ENCODE peak calls at places on chromosomes 11 and 22, in four cellular contexts. L is MM.1S, Q is HCT116, S is SK-N-SH. V is an unnamed sample.

GRCh38 chr11:79400206-79400605 is 40.6 kb downstream of the TENM4 start:
- DNase-seq in Q (no peak), L (no peak), S (no peak), V (no peak)

GRCh38 chr11:47062736-47063135 is 113.9 kb downstream of the ARFGAP2 start:
- DNase-seq in S (no peak), L (no peak), Q (no peak), V (no peak)

GRCh38 chr11:45187375-45187774 is 40.9 kb downstream of the PRDM11 start:
- DNase-seq in L (no peak), Q (no peak), S (no peak), V (no peak)

GRCh38 chr11:20353829-20354434 is 9.6 kb upstream of the HTATIP2 start:
- DNase-seq in S (peak; percentile 67), L (peak; percentile 40), Q (peak; percentile 45), V (peak; percentile 65)

GRCh38 chr11:31871310-31872073 is 60.4 kb upstream of the PAX6 start:
- DNase-seq in L (no peak), Q (no peak), S (no peak), V (no peak)

GRCh38 chr11:19110290-19110689 is 6.7 kb upstream of the ZDHHC13 start:
- DNase-seq in L (no peak), Q (no peak), S (no peak), V (no peak)

GRCh38 chr11:2599561-2600189 is 100.1 kb downstream of the KCNQ1OT1 start:
- DNase-seq in S (no peak), Q (no peak), L (no peak), V (peak; percentile 17)

GRCh38 chr11:35014352-35014751 is 97.9 kb downstream of the PDHX start:
- DNase-seq in S (no peak), L (no peak), Q (no peak), V (peak; percentile 38)

GRCh38 chr11:134333951-134334350 is 2.2 kb downstream of the GLB1L2 start:
- DNase-seq in S (no peak), Q (no peak), L (no peak), V (no peak)

GRCh38 chr11:78192911-78193341 is 4.2 kb downstream of the USP35 start:
- DNase-seq in S (no peak), Q (no peak), L (no peak), V (no peak)

GRCh38 chr22:44719586-44720368 is 17.8 kb downstream of the PRR5 start:
- DNase-seq in S (peak; percentile 78), Q (no peak), L (no peak), V (no peak)

GRCh38 chr11:63551889-63552266 is 11.3 kb downstream of the PLAAT2 start:
- DNase-seq in S (no peak), L (no peak), Q (no peak), V (no peak)

GRCh38 chr11:114073506-114074381 is 14.2 kb downstream of the ZBTB16 start:
- DNase-seq in L (no peak), S (peak; percentile 61), Q (no peak), V (no peak)

GRCh38 chr11:26399336-26399735 is 67.4 kb downstream of the ANO3 start:
- DNase-seq in L (no peak), Q (no peak), S (peak; percentile 5), V (no peak)

GRCh38 chr11:1964955-1965354 is 17.8 kb downstream of the MRPL23 start:
- DNase-seq in Q (no peak), L (no peak), S (no peak), V (no peak)

GRCh38 chr11:19259487-19260345 is 19.0 kb upstream of the E2F8 start:
- DNase-seq in L (peak; percentile 56), S (peak; percentile 73), Q (peak; percentile 24), V (peak; percentile 76)

GRCh38 chr11:128530119-128531091 is 57.0 kb downstream of the ETS1 start:
- DNase-seq in S (no peak), Q (no peak), L (no peak), V (peak; percentile 88)

GRCh38 chr11:87252869-87253268 is 215.1 kb downstream of the TMEM135 start:
- DNase-seq in Q (no peak), S (no peak), L (no peak), V (peak; percentile 47)

GRCh38 chr11:562046-562645 is 1.4 kb downstream of the RASSF7 start:
- DNase-seq in L (no peak), Q (no peak), S (no peak), V (no peak)

GRCh38 chr11:561148-562003 is 606 bp downstream of the RASSF7 start:
- DNase-seq in L (peak; percentile 17), Q (no peak), S (no peak), V (peak; percentile 66)

GRCh38 chr11:559020-559620 is 1.4 kb downstream of the LMNTD2 start:
- DNase-seq in Q (no peak), S (no peak), L (peak; percentile 1), V (no peak)

GRCh38 chr11:559712-560304 is 730 bp downstream of the LMNTD2 start:
- DNase-seq in S (no peak), Q (peak; percentile 44), L (no peak), V (no peak)

GRCh38 chr11:560305-561147 is at the start of the genes LMNTD2 and RASSF7:
- DNase-seq in S (peak; percentile 100), Q (peak; percentile 76), L (peak; percentile 94), V (peak; percentile 89)
- H3K9ac ChIP-seq in S (peak within 1 kb of the TSS; percentile 66), Q (peak within 1 kb of the TSS; percentile 84), L (peak within 1 kb of the TSS; percentile 78), V (peak within 1 kb of the TSS; percentile 81)

DNA sequence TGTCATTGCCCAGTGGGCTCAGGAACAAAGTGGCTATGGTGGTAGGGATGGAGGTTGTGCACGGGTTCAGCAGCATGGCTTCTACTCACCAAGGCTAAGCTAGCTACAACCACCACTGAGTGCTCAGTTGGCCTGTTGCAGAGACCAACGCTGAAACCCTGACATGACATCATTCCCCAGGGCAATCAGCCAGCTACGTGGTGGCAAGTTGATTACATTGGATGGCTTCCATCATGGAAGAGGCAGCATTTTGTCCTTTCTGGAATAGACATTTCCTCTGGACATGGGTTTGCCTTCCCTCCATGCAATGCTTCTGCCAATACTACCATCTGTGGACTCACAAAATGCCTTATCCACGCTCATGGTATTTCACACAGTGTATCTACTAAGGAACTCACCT is 634.3 kb downstream of the OPCML start:
- DNase-seq in Q (no peak), S (no peak), L (no peak), V (no peak)
- H3K9me2 ChIP-seq in Q (no peaks in the 10 kb centered on the region), S (no peaks in the 10 kb centered on the region), L (no peaks in the 10 kb centered on the region), V (no peaks in the 10 kb centered on the region)

GRCh38 chr11:44101098-44101497 is 5.6 kb downstream of the EXT2 start:
- DNase-seq in Q (no peak), S (no peak), L (no peak), V (no peak)

GRCh38 chr11:44110231-44110679 is 14.8 kb downstream of the EXT2 start:
- DNase-seq in Q (no peak), L (peak; percentile 44), S (peak; percentile 65), V (peak; percentile 66)

GRCh38 chr11:44108260-44108659 is 12.8 kb downstream of the EXT2 start:
- DNase-seq in Q (no peak), L (no peak), S (no peak), V (no peak)

GRCh38 chr11:44104472-44105294 is 9.2 kb downstream of the EXT2 start:
- DNase-seq in L (no peak), Q (no peak), S (no peak), V (peak; percentile 4)
- TF ChIP-seq CTCF in L (no peak), Q (peak; percentile 20), S (peak; percentile 13), V (peak; percentile 32)

DNA sequence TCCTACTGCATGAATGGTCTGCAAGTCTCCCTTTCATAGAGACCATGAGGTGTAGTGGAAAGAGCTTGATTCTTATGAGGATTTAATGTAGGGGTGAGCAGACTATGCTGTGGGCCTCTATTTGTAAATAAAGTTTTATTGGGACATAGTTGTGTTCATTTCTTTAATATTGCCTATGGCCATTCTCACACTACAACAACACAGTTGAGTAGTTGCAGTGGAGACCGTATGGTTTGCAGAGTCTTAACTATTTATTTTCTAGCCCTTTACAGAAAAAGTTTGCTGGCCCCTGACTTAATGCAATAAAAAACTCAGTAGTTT is 106.2 kb downstream of the ATXN10 start:
- DNase-seq in Q (no peak), L (no peak), S (no peak), V (no peak)
- H3K9ac ChIP-seq in Q (no peak overlapping the region), L (no peak overlapping the region), S (no peak overlapping the region), V (no peak overlapping the region)

GRCh38 chr11:132898676-132899075 is 633.6 kb downstream of the OPCML start:
- DNase-seq in S (no peak), L (no peak), Q (no peak), V (no peak)
- H3K9me2 ChIP-seq in S (no peaks in the 10 kb centered on the region), L (no peaks in the 10 kb centered on the region), Q (no peaks in the 10 kb centered on the region), V (no peaks in the 10 kb centered on the region)

DNA sequence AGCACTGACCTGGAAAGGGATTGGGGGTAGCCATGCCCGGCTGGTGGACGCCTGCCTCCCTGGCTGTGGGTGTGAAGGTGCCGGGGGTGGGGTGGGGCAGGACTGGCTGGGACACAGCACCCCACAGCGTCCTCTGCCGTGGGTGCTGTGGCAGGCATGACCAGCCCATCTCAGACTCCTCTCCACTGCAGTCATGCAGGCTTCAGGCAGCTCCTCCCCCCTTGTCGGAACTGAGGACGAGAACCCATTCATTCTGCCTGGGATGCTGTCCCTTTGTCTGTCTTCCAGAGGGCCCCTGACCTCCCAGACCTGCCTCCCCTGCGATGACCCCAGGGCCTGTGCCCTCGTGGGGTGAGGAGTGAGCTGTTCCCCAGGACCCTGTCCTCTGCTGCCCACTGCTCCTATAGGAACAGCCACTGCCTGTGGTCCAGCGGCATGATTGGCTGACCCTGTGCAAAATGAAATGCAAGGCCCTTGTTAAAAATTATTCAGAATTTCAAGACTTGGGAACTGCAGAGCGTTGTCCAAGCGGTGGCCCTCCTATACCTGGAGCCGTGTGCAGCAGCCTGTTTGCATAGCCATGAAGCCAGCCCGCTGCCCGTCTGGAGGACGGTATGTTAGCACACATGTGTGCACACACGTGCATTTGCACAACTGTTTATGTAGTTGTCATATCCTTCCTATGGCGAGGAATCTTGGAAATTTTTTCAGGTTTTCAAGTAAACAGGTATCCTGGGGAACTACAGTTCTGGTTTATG is 1122.3 kb downstream of the BRD1 start:
- DNase-seq in Q (no peak), L (no peak), S (no peak), V (no peak)
- TF ChIP-seq CTCF in Q (no peak), L (no peak), S (no peak), V (no peak)